ENCODE peak calls at places on chromosomes 6 and 20, in four cellular contexts. U is NB4, P is sigmoid colon, C is tibial nerve. K is an unnamed sample.

GRCh38 chr6:136792945-136793289 is 640 bp upstream of the MAP3K5 start:
- DNase-seq in U (peak), C (peak), P (peak), K (peak)

GRCh38 chr20:8152183-8152582 is 20.1 kb downstream of the PLCB1 start:
- DNase-seq in C (no peak), P (no peak), U (peak), K (no peak)

GRCh38 chr6:110944681-110945151 is 13.8 kb upstream of the GTF3C6 start:
- DNase-seq in U (peak), C (no peak), P (no peak), K (peak)

GRCh38 chr6:148455225-148455624 is 112.6 kb downstream of the SASH1 start:
- DNase-seq in C (no peak), U (no peak), P (no peak), K (no peak)

GRCh38 chr6:14074723-14075503 is 42.7 kb upstream of the CD83 start:
- DNase-seq in U (no peak), P (no peak), C (no peak), K (no peak)

GRCh38 chr6:125886914-125887313 is 69.7 kb upstream of the HINT3 start:
- DNase-seq in P (no peak), U (no peak), C (no peak), K (no peak)

GRCh38 chr20:34084227-34084923 is 27.7 kb downstream of the EIF2S2 start:
- DNase-seq in U (no peak), C (no peak), P (peak), K (no peak)

GRCh38 chr6:1187293-1188131 is 124.4 kb upstream of the FOXQ1 start:
- DNase-seq in C (no peak), U (no peak), P (no peak), K (no peak)

GRCh38 chr20:9269280-9269971 is 200.5 kb downstream of the PLCB4 start:
- DNase-seq in C (no peak), U (no peak), P (no peak), K (no peak)

GRCh38 chr20:63942250-63943006 is 13.8 kb downstream of the UCKL1 start:
- DNase-seq in C (no peak), P (peak), U (peak), K (peak)

GRCh38 chr20:36234771-36235320 is 1.4 kb upstream of the AAR2 start:
- DNase-seq in P (peak), U (no peak), C (no peak), K (no peak)

GRCh38 chr6:118596774-118597332 is 48.8 kb downstream of the PLN start:
- DNase-seq in C (no peak), P (no peak), U (no peak), K (no peak)

GRCh38 chr6:128731249-128732165 is 151.4 kb upstream of the LAMA2 start:
- DNase-seq in C (no peak), P (no peak), U (peak), K (peak)

GRCh38 chr6:163311830-163312229 is 102.7 kb upstream of the QKI start:
- DNase-seq in C (no peak), U (no peak), P (no peak), K (no peak)

GRCh38 chr6:8073758-8074157 is 9.6 kb upstream of the BLOC1S5 start:
- DNase-seq in P (no peak), U (no peak), C (no peak), K (no peak)

GRCh38 chr20:25058051-25058796 is at the start of gene ACSS1:
- DNase-seq in U (peak), P (peak), C (peak), K (peak)

GRCh38 chr6:71460933-71461332 is 172.3 kb downstream of the OGFRL1 start:
- DNase-seq in U (no peak), C (no peak), P (no peak), K (no peak)

GRCh38 chr6:108799791-108800190 is 48.4 kb upstream of the ARMC2 start:
- DNase-seq in P (no peak), C (no peak), U (no peak), K (no peak)

GRCh38 chr20:19321176-19321575 is 108.7 kb downstream of the SLC24A3 start:
- DNase-seq in P (no peak), U (no peak), C (no peak), K (no peak)

GRCh38 chr6:138107078-138107751 is at the start of gene PERP:
- DNase-seq in U (peak), P (peak), C (peak), K (peak)

GRCh38 chr6:22668307-22668706 is 98.9 kb downstream of the HDGFL1 start:
- DNase-seq in P (no peak), C (no peak), U (no peak), K (no peak)

GRCh38 chr20:49863666-49864065 is 51.0 kb downstream of the SLC9A8 start:
- DNase-seq in U (no peak), C (no peak), P (no peak), K (no peak)

DNA sequence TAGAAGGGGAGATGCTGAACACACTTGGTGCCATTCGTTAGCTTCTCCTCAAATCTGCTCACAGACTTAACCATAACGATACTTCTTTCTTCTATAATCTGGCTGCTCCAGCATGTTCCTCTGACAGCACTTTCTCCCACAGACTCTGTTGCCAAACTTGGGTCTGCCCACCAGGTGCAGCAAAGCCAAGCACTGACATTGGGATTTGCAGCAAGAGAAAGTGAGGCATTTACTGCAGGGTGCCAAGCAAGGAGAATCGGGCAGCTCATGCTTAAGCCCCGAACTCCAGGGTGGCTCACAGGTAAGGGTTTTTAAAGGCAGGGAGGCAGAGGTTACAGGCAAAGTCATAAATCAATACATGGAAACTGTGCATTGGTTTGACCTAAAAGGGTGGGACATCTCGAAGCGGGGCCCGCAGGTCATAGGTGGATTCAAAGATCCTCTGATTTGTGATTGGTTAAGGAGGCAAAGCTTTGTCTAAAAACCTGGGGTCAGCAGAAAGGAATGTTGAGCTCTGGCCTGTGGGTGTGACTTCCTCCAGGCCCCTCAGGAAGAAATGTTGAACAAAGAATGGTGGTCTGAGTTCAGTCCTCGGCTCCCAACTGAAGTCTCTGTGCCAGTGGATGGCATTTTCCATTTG is 25.1 kb upstream of the PNPLA1 start:
- DNase-seq in C (no peak), P (no peak), U (no peak), K (no peak)
- TF ChIP-seq POLR2A in C (no peak), P (no peak), U (no peak), K (no peak)

GRCh38 chr6:26020983-26021349 is 58.4 kb downstream of the TRIM38 start:
- DNase-seq in C (no peak), U (peak), P (peak), K (peak)

GRCh38 chr6:26016326-26017275 is 54.0 kb downstream of the TRIM38 start:
- DNase-seq in U (no peak), P (no peak), C (no peak), K (no peak)

GRCh38 chr6:26020291-26020982 is 57.8 kb downstream of the TRIM38 start:
- DNase-seq in P (peak), C (peak), U (peak), K (peak)

GRCh38 chr6:26019261-26019845 is 56.8 kb downstream of the TRIM38 start:
- DNase-seq in C (no peak), U (no peak), P (no peak), K (no peak)

GRCh38 chr6:26017567-26017966 is 55.0 kb downstream of the TRIM38 start:
- DNase-seq in C (peak), P (peak), U (peak), K (peak)
- TF ChIP-seq POLR2A in C (peak), P (no peak), U (no peak), K (peak)

GRCh38 chr20:833450-834150 is at the start of gene FAM110A:
- DNase-seq in P (peak), U (peak), C (peak), K (peak)
- TF ChIP-seq POLR2A in P (no peak), U (peak), C (no peak), K (peak)

GRCh38 chr20:46851746-46852145 is 42.9 kb upstream of the EYA2 start:
- DNase-seq in P (no peak), U (no peak), C (no peak), K (no peak)

GRCh38 chr20:46849269-46849668 is 45.4 kb upstream of the EYA2 start:
- DNase-seq in P (no peak), C (no peak), U (no peak), K (no peak)

GRCh38 chr20:46850416-46850815 is 44.2 kb upstream of the EYA2 start:
- DNase-seq in C (no peak), U (no peak), P (no peak), K (no peak)

GRCh38 chr20:46850896-46851295 is 43.7 kb upstream of the EYA2 start:
- DNase-seq in U (no peak), P (no peak), C (no peak), K (no peak)

DNA sequence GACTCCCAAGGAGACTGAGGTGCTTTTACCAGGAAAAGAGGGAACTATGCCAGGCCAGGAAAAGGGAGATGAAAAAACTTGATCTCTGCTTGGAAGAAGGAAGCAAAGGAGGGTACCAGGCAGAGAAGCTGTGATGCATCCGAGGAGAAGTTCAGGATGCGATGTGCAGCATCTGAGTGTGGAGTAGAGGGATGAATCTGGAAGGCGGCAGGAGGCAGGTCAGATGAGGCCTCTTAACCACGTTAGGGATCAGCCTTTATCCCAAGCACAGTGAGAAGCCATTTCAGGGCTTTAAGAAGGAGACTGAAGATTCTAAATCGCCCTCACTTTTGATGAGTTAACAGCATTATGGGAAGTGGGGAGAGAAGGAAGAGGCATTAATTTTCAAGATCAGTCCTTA is 44.9 kb upstream of the EYA2 start:
- DNase-seq in C (no peak), P (no peak), U (no peak), K (no peak)
- TF ChIP-seq POLR2A in C (no peak), P (no peak), U (no peak), K (no peak)

GRCh38 chr6:31197559-31198305 is 27.2 kb upstream of the POU5F1 start:
- DNase-seq in U (peak), C (peak), P (peak), K (peak)
- TF ChIP-seq POLR2A in U (peak), C (peak), P (peak), K (peak)

GRCh38 chr6:30626484-30627366 is at the start of gene ATAT1:
- DNase-seq in U (peak), P (peak), C (peak), K (peak)
- TF ChIP-seq POLR2A in U (peak), P (peak), C (peak), K (peak)